ENCODE peak calls at places on chromosomes 5 and 9, in four cellular contexts. One of them, this sample, is unnamed.

GRCh38 chr5:67156976-67157583 is 39.5 kb downstream of the CD180 start:
- DNase-seq in psoas muscle: peak; percentile 23
- DNase-seq in A549: peak; percentile 27
- DNase-seq in mesothelial cell of epicardium: no peak
- DNase-seq in this sample: no peak

GRCh38 chr5:73912755-73913365 is 286.9 kb downstream of the ARHGEF28 start:
- DNase-seq in psoas muscle: no peak
- DNase-seq in A549: no peak
- DNase-seq in mesothelial cell of epicardium: no peak
- DNase-seq in this sample: no peak

GRCh38 chr5:173016621-173017046 is 33.1 kb downstream of the ATP6V0E1 start:
- DNase-seq in psoas muscle: no peak
- DNase-seq in A549: peak; percentile 9
- DNase-seq in mesothelial cell of epicardium: no peak
- DNase-seq in this sample: no peak

GRCh38 chr9:133137451-133138231 is 16.6 kb upstream of the RALGDS start:
- DNase-seq in psoas muscle: peak; percentile 69
- DNase-seq in A549: no peak
- DNase-seq in mesothelial cell of epicardium: no peak
- DNase-seq in this sample: peak; percentile 11

GRCh38 chr5:172276214-172276613 is 7.3 kb downstream of the UBTD2 start:
- DNase-seq in psoas muscle: no peak
- DNase-seq in A549: no peak
- DNase-seq in mesothelial cell of epicardium: no peak
- DNase-seq in this sample: no peak

GRCh38 chr5:110807174-110807573 is 68.4 kb downstream of the SLC25A46 start:
- DNase-seq in psoas muscle: no peak
- DNase-seq in A549: no peak
- DNase-seq in mesothelial cell of epicardium: no peak
- DNase-seq in this sample: peak; percentile 19

GRCh38 chr9:93122721-93123221 is 11.3 kb downstream of the NINJ1 start:
- DNase-seq in psoas muscle: no peak
- DNase-seq in A549: no peak
- DNase-seq in mesothelial cell of epicardium: no peak
- DNase-seq in this sample: peak; percentile 8

GRCh38 chr5:15821506-15821905 is 321.5 kb downstream of the FBXL7 start:
- DNase-seq in psoas muscle: no peak
- DNase-seq in A549: no peak
- DNase-seq in mesothelial cell of epicardium: no peak
- DNase-seq in this sample: no peak

GRCh38 chr9:138068601-138069035 is 191.0 kb downstream of the CACNA1B start:
- DNase-seq in psoas muscle: no peak
- DNase-seq in A549: no peak
- DNase-seq in mesothelial cell of epicardium: peak; percentile 34
- DNase-seq in this sample: no peak

GRCh38 chr5:150119421-150120061 is 33.2 kb upstream of the CSF1R start:
- DNase-seq in psoas muscle: no peak
- DNase-seq in A549: no peak
- DNase-seq in mesothelial cell of epicardium: peak; percentile 20
- DNase-seq in this sample: no peak
- TF ChIP-seq CTCF in psoas muscle: no peak
- TF ChIP-seq CTCF in A549: no peak
- TF ChIP-seq CTCF in mesothelial cell of epicardium: no peak
- TF ChIP-seq CTCF in this sample: no peak

DNA sequence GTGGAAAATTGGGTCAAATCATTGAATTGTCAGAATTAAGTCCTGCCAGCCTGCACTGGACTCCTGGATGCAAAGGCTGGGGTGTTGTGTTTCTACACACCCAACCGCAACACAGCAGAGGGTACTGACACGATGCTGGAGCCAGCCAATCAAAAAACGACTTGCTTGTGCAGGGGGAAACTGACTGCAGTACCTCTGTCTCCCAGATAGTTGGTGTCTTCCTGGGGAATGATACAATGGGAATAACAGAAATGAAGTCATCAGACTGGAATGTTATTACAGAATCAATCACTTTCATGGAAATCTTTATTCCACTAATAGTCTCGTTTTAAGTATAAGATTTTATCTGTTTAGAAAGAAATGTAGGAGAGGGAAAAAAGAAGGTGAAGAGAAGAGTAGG is 330.3 kb downstream of the MLLT3 start:
- DNase-seq in psoas muscle: no peak
- DNase-seq in A549: peak; percentile 46
- DNase-seq in mesothelial cell of epicardium: no peak
- DNase-seq in this sample: no peak
- TF ChIP-seq CTCF in psoas muscle: no peak
- TF ChIP-seq CTCF in A549: no peak
- TF ChIP-seq CTCF in mesothelial cell of epicardium: no peak
- TF ChIP-seq CTCF in this sample: no peak

DNA sequence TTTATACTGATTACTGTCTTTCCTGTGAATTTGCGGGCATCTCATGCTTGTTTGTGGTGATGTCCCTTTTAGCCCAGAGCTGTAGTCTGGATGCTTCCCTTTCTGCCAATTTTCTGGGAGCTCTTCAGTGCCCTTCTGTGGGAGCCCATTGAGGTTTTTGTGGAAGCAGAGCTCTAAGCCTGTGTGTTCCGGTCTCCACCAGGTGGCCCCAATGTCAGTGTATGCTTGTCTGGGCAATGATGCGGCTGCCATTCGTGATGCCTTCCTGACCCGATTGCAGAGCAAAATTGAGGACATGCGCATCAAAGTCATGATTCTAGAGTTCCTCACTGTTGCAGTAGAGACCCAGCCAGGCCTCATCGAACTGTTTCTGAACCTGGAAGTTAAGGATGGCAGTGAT is 35.1 kb downstream of the SH3GLB2 start:
- DNase-seq in psoas muscle: no peak
- DNase-seq in A549: no peak
- DNase-seq in mesothelial cell of epicardium: no peak
- DNase-seq in this sample: peak; percentile 60
- TF ChIP-seq CTCF in psoas muscle: peak; percentile 25
- TF ChIP-seq CTCF in A549: no peak
- TF ChIP-seq CTCF in mesothelial cell of epicardium: no peak
- TF ChIP-seq CTCF in this sample: peak; percentile 48

DNA sequence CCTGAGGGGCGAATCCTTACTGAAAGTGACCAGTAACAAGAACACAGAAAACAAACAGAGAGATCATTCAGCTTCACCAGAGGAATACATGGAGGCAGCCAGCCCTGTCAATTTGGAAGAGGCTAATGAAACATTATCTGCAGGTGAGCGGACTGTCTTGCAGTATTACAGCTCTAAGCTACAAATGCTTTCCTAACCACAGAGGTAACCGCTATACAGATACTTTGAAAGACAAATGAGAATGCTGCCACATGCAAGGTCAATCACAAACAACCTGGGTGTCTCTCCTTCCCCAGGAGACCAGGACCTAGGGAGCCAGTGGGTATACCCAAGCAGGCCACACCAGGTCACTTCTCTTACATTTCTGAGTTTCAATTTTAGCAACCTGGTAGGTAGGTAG is 30.2 kb downstream of the EFNA5 start:
- DNase-seq in psoas muscle: no peak
- DNase-seq in A549: no peak
- DNase-seq in mesothelial cell of epicardium: no peak
- DNase-seq in this sample: no peak
- TF ChIP-seq CTCF in psoas muscle: no peak
- TF ChIP-seq CTCF in A549: no peak
- TF ChIP-seq CTCF in mesothelial cell of epicardium: no peak
- TF ChIP-seq CTCF in this sample: no peak

DNA sequence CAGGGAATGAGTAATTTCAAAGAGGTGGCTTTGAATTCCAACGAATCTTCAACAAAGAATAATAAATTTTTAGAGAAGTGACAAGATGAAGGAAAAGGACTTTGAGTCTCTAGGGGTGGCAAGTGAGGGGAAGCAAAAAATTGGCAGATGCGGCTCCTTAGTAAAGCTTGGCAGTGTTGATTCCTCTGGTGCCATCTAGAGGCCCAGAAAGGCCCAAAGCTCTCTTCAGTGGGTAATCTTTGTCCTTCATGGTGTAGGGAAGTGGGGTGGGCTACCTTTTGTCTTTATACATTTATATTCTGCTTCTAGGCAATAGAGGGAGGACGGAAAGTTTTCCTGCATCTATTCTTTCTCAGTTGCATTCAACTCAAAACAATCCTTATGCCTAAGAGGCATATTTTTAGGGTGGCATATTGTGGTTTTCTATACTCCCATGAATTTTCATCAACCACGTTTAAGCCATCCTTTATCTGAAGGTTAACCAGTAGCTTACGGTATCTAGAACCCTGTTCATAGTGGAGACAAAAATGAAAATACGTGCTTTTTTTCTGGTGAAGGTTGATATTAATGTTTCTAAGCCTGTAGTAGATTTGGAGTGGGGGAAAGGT is 17.5 kb upstream of the ROPN1L start:
- DNase-seq in psoas muscle: no peak
- DNase-seq in A549: peak; percentile 46
- DNase-seq in mesothelial cell of epicardium: no peak
- DNase-seq in this sample: peak; percentile 37
- TF ChIP-seq CTCF in psoas muscle: peak; percentile 44
- TF ChIP-seq CTCF in A549: peak; percentile 66
- TF ChIP-seq CTCF in mesothelial cell of epicardium: no peak
- TF ChIP-seq CTCF in this sample: no peak

DNA sequence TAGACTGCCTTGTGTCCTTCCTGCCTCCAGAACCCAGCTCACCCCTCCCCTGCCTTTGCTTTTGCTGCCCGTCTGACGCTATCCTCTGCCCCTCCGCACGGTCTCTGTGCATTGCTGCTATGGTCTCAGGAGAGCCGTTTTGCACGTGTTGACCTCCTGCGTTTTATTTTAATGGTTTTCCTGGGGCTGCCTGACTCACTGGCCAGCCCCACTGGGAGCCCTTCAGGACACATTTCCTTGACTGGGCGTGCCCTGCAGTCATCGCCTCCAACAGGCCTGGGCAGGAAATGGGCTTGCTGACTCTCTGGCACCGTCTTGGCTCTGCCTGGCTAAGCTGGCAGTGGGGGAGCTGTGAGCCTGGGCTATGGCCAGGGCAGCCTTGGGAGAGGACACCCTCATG is 17.9 kb upstream of the ASS1 start:
- DNase-seq in psoas muscle: peak; percentile 59
- DNase-seq in A549: peak; percentile 33
- DNase-seq in mesothelial cell of epicardium: no peak
- DNase-seq in this sample: peak; percentile 75
- TF ChIP-seq CTCF in psoas muscle: no peak
- TF ChIP-seq CTCF in A549: no peak
- TF ChIP-seq CTCF in mesothelial cell of epicardium: no peak
- TF ChIP-seq CTCF in this sample: no peak

GRCh38 chr9:113675475-113675941 is 200.6 kb upstream of the ZNF618 start:
- DNase-seq in psoas muscle: peak; percentile 87
- DNase-seq in A549: no peak
- DNase-seq in mesothelial cell of epicardium: no peak
- DNase-seq in this sample: no peak
- TF ChIP-seq CTCF in psoas muscle: no peak
- TF ChIP-seq CTCF in A549: no peak
- TF ChIP-seq CTCF in mesothelial cell of epicardium: no peak
- TF ChIP-seq CTCF in this sample: no peak